ENCODE peak calls at places on chromosomes 11 and 22, in ten cellular contexts. C is GM23248, Q is MM.1S, T is thoracic aorta, K is fibroblast of lung, L is HL-60, R is mammary epithelial cell, O is transverse colon, S is right lobe of liver, W is Peyer's patch. P is an unnamed sample.
A peak's percentile ranks its signal among the peaks of the same experiment; 100 is the strongest.

GRCh38 chr11:227824-228223 is 8.3 kb downstream of the SIRT3 start:
- DNase-seq in C (no peak), Q (no peak), T (no peak), K (no peak), L (no peak), R (no peak), O (no peak), S (peak; percentile 20), W (peak; percentile 25), P (no peak)

GRCh38 chr22:24901448-24901847 is 45.0 kb downstream of the LHFPL7 start:
- DNase-seq in C (no peak), Q (no peak), T (no peak), K (no peak), L (no peak), R (no peak), O (no peak), S (no peak), W (no peak), P (no peak)

GRCh38 chr11:78510597-78510996 is 64.1 kb downstream of the NARS2 start:
- DNase-seq in C (no peak), Q (no peak), T (no peak), K (no peak), L (no peak), R (no peak), O (no peak), S (no peak), W (no peak), P (no peak)

GRCh38 chr11:66311470-66311964 is 5.3 kb downstream of the CD248 start:
- DNase-seq in C (no peak), Q (no peak), T (no peak), K (no peak), L (no peak), R (no peak), O (no peak), S (no peak), W (no peak), P (no peak)

GRCh38 chr11:75145196-75145971 is 5.5 kb upstream of the SLCO2B1 start:
- DNase-seq in C (no peak), Q (no peak), T (no peak), K (no peak), L (no peak), R (no peak), O (no peak), S (peak; percentile 37), W (no peak), P (no peak)

GRCh38 chr11:2186669-2187266 is 15.2 kb upstream of the TH start:
- DNase-seq in C (peak; percentile 66), Q (peak; percentile 30), T (no peak), K (peak; percentile 11), L (peak; percentile 69), R (no peak), O (peak; percentile 31), S (no peak), W (no peak), P (peak; percentile 40)

GRCh38 chr11:116605543-116605942 is 167.2 kb downstream of the BUD13 start:
- DNase-seq in C (peak; percentile 33), Q (peak; percentile 55), T (no peak), K (peak; percentile 22), L (peak; percentile 37), R (peak; percentile 26), O (peak; percentile 19), S (peak; percentile 62), W (no peak), P (no peak)

GRCh38 chr11:12377106-12377823 is at the start of gene PARVA:
- DNase-seq in C (peak; percentile 94), Q (no peak), T (no peak), K (peak; percentile 87), L (no peak), R (peak; percentile 46), O (peak; percentile 76), S (peak; percentile 71), W (peak; percentile 63), P (no peak)

GRCh38 chr11:8597182-8597581 is 3.2 kb upstream of the STK33 start:
- DNase-seq in C (peak; percentile 93), Q (no peak), T (no peak), K (peak; percentile 79), L (peak; percentile 21), R (peak; percentile 73), O (no peak), S (no peak), W (no peak), P (no peak)

GRCh38 chr11:8593455-8593854 is 573 bp downstream of the STK33 start:
- DNase-seq in C (no peak), Q (peak; percentile 33), T (no peak), K (no peak), L (no peak), R (no peak), O (no peak), S (no peak), W (no peak), P (no peak)

GRCh38 chr11:8596504-8597046 is 2.5 kb upstream of the STK33 start:
- DNase-seq in C (no peak), Q (no peak), T (no peak), K (no peak), L (no peak), R (no peak), O (no peak), S (no peak), W (no peak), P (no peak)

DNA sequence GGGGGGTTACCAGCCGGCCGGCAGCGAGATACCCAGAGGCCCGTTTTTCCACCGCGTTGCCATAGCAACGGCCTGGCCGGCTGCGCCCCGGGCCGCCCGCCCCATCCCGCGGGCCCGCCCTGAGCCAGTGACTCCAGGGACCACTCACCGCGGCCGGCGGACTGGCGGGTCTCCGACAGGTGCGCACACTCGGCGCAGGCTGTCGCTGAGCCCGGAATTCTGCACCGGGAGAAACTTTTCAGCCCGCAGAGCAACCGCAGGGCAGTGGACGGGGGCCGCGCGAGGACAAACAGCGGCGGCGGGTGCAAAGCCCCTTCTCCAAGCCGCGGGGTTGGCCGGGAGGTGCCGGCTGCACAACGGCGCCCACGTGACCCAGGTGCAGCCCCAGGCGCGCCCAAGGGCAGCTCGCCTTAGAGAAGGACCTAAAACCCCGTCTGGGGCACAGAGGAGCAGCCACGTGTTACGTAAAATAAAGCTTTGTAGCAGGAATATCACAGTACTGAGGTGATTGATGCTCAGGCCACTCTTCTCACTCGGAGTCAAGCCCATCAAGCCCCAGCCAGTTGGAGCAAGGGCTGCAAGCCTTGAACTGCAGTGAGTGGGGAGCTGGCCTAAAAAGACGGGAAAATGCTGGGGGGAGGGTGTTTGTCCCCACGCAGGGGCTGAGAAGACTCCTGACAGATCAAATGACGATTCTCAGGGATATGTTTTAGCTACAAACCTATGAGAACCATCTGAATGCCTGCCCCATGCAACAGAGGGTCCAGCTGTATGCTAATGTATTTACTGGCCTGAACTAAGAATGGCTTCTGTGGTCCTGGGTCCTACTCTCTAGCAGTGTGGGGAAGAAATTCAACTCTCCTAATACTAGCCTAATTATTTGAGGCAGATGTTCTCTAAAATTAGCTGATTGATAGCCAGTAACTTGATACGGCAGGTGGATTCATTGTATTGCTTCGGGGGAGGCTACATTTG is at the start of gene STK33:
- DNase-seq in C (peak; percentile 28), Q (peak; percentile 91), T (no peak), K (peak; percentile 53), L (peak; percentile 75), R (no peak), O (peak; percentile 63), S (no peak), W (peak; percentile 70), P (no peak)
- H3K4me3 ChIP-seq in C (peak within 1 kb of the TSS; percentile 52), Q (peak within 1 kb of the TSS; percentile 75), T (peak within 1 kb of the TSS; percentile 68), K (peak within 1 kb of the TSS; percentile 63), L (peak within 1 kb of the TSS; percentile 77), R (peak within 1 kb of the TSS; percentile 16), O (peak within 1 kb of the TSS; percentile 47), S (peak within 1 kb of the TSS; percentile 12), W (peak within 1 kb of the TSS; percentile 61), P (no peak within 1 kb of the TSS)

GRCh38 chr22:44026630-44027511 is 2.8 kb downstream of the PARVB start:
- DNase-seq in C (peak; percentile 97), Q (peak; percentile 87), T (peak; percentile 37), K (peak; percentile 69), L (peak; percentile 92), R (no peak), O (peak; percentile 87), S (peak; percentile 71), W (peak; percentile 96), P (peak; percentile 54)
- H3K27ac ChIP-seq in C (peak overlapping the region; percentile 99), Q (peak overlapping the region; percentile 98), T (peak overlapping the region; percentile 56), K (peak overlapping the region; percentile 80), L (peak overlapping the region; percentile 81), R (no peak overlapping the region), O (peak overlapping the region; percentile 86), S (peak overlapping the region; percentile 61), W (peak overlapping the region; percentile 87), P (peak overlapping the region; percentile 69)

GRCh38 chr11:20093775-20094174 is 66.5 kb downstream of the DBX1 start:
- DNase-seq in C (peak; percentile 29), Q (no peak), T (no peak), K (peak; percentile 97), L (no peak), R (no peak), O (no peak), S (no peak), W (no peak), P (no peak)

GRCh38 chr11:20089357-20089756 is 70.9 kb downstream of the DBX1 start:
- DNase-seq in C (no peak), Q (no peak), T (no peak), K (peak; percentile 35), L (no peak), R (no peak), O (no peak), S (no peak), W (no peak), P (no peak)

GRCh38 chr11:20088368-20089260 is 71.7 kb downstream of the DBX1 start:
- DNase-seq in C (no peak), Q (peak; percentile 65), T (no peak), K (peak; percentile 81), L (no peak), R (no peak), O (no peak), S (no peak), W (no peak), P (no peak)

GRCh38 chr11:20089796-20090653 is 70.2 kb downstream of the DBX1 start:
- DNase-seq in C (no peak), Q (no peak), T (no peak), K (peak; percentile 80), L (no peak), R (no peak), O (no peak), S (no peak), W (no peak), P (no peak)

GRCh38 chr11:20090654-20091374 is 69.5 kb downstream of the DBX1 start:
- DNase-seq in C (no peak), Q (no peak), T (no peak), K (no peak), L (no peak), R (no peak), O (no peak), S (no peak), W (no peak), P (no peak)
- H3K4me3 ChIP-seq in C (no peak overlapping the region), Q (no peak overlapping the region), T (no peak overlapping the region), K (no peak overlapping the region), L (no peak overlapping the region), R (no peak overlapping the region), O (no peak overlapping the region), S (no peak overlapping the region), W (no peak overlapping the region), P (no peak overlapping the region)

DNA sequence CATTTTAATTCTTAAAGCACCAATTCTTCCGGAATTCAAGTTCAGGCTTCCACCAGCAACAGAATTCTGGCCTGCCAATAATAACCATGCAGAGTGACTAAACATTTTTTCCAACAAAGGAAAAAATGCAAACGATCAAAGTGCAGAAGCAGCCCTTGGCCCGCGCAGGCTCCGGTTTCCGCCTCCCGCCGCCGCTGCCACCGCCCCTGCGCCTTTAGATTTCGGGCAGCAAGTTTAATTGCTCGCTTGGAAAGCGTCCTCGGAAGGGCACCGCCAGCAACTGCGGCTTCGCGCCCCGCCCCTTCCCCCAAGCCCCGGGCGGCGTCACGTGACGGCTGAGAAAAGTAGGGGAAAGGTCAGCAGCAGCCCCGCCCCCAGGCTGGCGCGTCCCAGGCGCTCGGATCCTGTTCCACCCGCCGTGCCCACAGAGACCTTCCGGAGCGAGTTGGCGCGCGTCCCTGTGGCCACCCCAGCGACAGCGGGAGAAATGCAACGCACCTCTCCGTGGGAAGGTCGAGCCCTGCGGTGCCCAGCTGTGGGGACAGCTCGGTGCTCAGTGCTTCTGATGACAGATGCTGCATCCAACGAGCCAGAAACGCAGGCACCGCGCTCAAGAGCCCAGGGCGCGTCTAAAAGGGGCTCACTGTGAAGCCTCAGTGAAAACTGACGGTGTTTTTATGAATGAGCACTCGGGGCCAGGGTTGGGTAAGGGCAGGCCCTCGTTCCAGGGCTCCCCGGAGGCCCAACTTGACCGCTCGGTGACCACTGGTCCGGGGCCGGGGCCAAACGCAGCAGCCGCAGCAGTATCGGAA is 2.5 kb downstream of the CPT1A start:
- DNase-seq in C (peak; percentile 95), Q (peak; percentile 97), T (peak; percentile 83), K (peak; percentile 89), L (peak; percentile 97), R (peak; percentile 89), O (peak; percentile 98), S (peak; percentile 98), W (peak; percentile 98), P (peak; percentile 93)
- H3K27ac ChIP-seq in C (peak overlapping the region; percentile 91), Q (peak overlapping the region; percentile 89), T (peak overlapping the region; percentile 85), K (peak overlapping the region; percentile 87), L (peak overlapping the region; percentile 92), R (peak overlapping the region; percentile 42), O (peak overlapping the region; percentile 99), S (peak overlapping the region; percentile 81), W (peak overlapping the region; percentile 99), P (peak overlapping the region; percentile 67)